ENCODE peak calls at places on chromosomes 4 and X, in nine cellular contexts. N, L, U, I, X, E, Y, C and M are unnamed samples.

GRCh38 chr4:63921561-63921960 is 487.7 kb downstream of the TECRL start:
- DNase-seq in N (no peak), L (no peak), U (no peak), I (no peak), X (no peak), E (no peak), Y (no peak), C (no peak), M (peak)

GRCh38 chrX:54484666-54485065 is 11.4 kb downstream of the FGD1 start:
- DNase-seq in N (no peak), L (no peak), U (no peak), I (peak), X (no peak), E (no peak), Y (no peak), C (no peak), M (no peak)

GRCh38 chr4:34516524-34516923 is 1727.8 kb downstream of the ARAP2 start:
- DNase-seq in N (no peak), L (no peak), U (no peak), I (no peak), X (no peak), E (no peak), Y (no peak), C (no peak), M (no peak)

GRCh38 chr4:165207431-165208321 is at the start of gene KLHL2:
- DNase-seq in N (peak), L (peak), U (peak), I (peak), X (peak), E (peak), Y (peak), C (peak), M (peak)

GRCh38 chr4:13559414-13559813 is 15.1 kb upstream of the NKX3-2 start:
- DNase-seq in N (no peak), L (no peak), U (peak), I (peak), X (no peak), E (peak), Y (no peak), C (peak), M (no peak)

GRCh38 chr4:10684631-10685030 is at the start of gene CLNK:
- DNase-seq in N (no peak), L (no peak), U (no peak), I (no peak), X (no peak), E (no peak), Y (no peak), C (no peak), M (no peak)

GRCh38 chrX:40077176-40077575 is 20.6 kb downstream of the BCOR start:
- DNase-seq in N (no peak), L (no peak), U (no peak), I (no peak), X (no peak), E (no peak), Y (no peak), C (no peak), M (no peak)

GRCh38 chrX:47514553-47515235 is 31.7 kb upstream of the ZNF41 start:
- DNase-seq in N (no peak), L (no peak), U (peak), I (peak), X (no peak), E (peak), Y (no peak), C (peak), M (no peak)

GRCh38 chrX:56986138-56986537 is 9.2 kb downstream of the SPIN3 start:
- DNase-seq in N (no peak), L (no peak), U (no peak), I (no peak), X (no peak), E (no peak), Y (no peak), C (no peak), M (no peak)

GRCh38 chrX:19810809-19811208 is 76.6 kb downstream of the SH3KBP1 start:
- DNase-seq in N (no peak), L (no peak), U (peak), I (peak), X (no peak), E (no peak), Y (peak), C (peak), M (no peak)

GRCh38 chr4:6272863-6273660 is 3.4 kb downstream of the WFS1 start:
- DNase-seq in N (no peak), L (no peak), U (peak), I (peak), X (no peak), E (peak), Y (no peak), C (peak), M (peak)

GRCh38 chrX:134716620-134717012 is 58.3 kb upstream of the PLAC1 start:
- DNase-seq in N (no peak), L (no peak), U (no peak), I (no peak), X (no peak), E (no peak), Y (no peak), C (no peak), M (no peak)

GRCh38 chrX:39396358-39396995 is 595.2 kb downstream of the MID1IP1 start:
- DNase-seq in N (no peak), L (no peak), U (no peak), I (no peak), X (peak), E (no peak), Y (no peak), C (no peak), M (no peak)

GRCh38 chr4:20831746-20832145 is 131.5 kb downstream of the PACRGL start:
- DNase-seq in N (no peak), L (no peak), U (no peak), I (no peak), X (no peak), E (no peak), Y (no peak), C (peak), M (no peak)

GRCh38 chr4:32958586-32958985 is 2238.4 kb downstream of the PCDH7 start:
- DNase-seq in N (no peak), L (no peak), U (no peak), I (no peak), X (no peak), E (no peak), Y (no peak), C (no peak), M (no peak)

GRCh38 chr4:962231-963208 is 10.8 kb downstream of the DGKQ start:
- DNase-seq in N (no peak), L (no peak), U (no peak), I (no peak), X (peak), E (no peak), Y (no peak), C (no peak), M (no peak)

GRCh38 chrX:68059469-68059868 is 373.8 kb downstream of the OPHN1 start:
- DNase-seq in N (no peak), L (no peak), U (no peak), I (no peak), X (no peak), E (no peak), Y (no peak), C (no peak), M (no peak)

GRCh38 chr4:84966382-84967291 is at the start of gene WDFY3:
- DNase-seq in N (peak), L (peak), U (peak), I (peak), X (peak), E (peak), Y (peak), C (peak), M (peak)

GRCh38 chr4:128917781-128918180 is 108.3 kb downstream of the JADE1 start:
- DNase-seq in N (no peak), L (no peak), U (no peak), I (no peak), X (no peak), E (no peak), Y (peak), C (no peak), M (no peak)

GRCh38 chr4:123874044-123874443 is 477.4 kb downstream of the SPRY1 start:
- DNase-seq in N (no peak), L (no peak), U (no peak), I (peak), X (no peak), E (no peak), Y (no peak), C (no peak), M (no peak)